ENCODE peak calls at places on chromosomes 7 and 10, in eight cellular contexts. A, C, O, N, G, Q, F and J are unnamed samples.

GRCh38 chr10:114698271-114699185 is 40.5 kb upstream of the ABLIM1 start:
- DNase-seq in F (no peak), C (no peak), A (no peak), Q (no peak), G (no peak), N (no peak), O (no peak), J (no peak)

GRCh38 chr10:43218206-43218950 is 48.5 kb downstream of the RASGEF1A start:
- DNase-seq in A (no peak), N (no peak), F (no peak), C (no peak), G (no peak), O (no peak), Q (no peak), J (no peak)

GRCh38 chr7:39016609-39017008 is 38.9 kb downstream of the POU6F2 start:
- DNase-seq in A (no peak), O (no peak), G (peak), C (no peak), Q (peak), F (no peak), N (no peak), J (no peak)

GRCh38 chr10:124129471-124129870 is 36.1 kb upstream of the CHST15 start:
- DNase-seq in F (no peak), C (no peak), N (no peak), Q (no peak), O (no peak), A (no peak), G (no peak), J (no peak)

GRCh38 chr10:93006435-93007039 is 54.1 kb upstream of the CYP26C1 start:
- DNase-seq in O (no peak), G (no peak), C (no peak), F (peak), N (peak), A (peak), Q (no peak), J (peak)

GRCh38 chr10:10293431-10293830 is 724.2 kb upstream of the CELF2 start:
- DNase-seq in A (no peak), Q (no peak), N (no peak), F (no peak), C (no peak), G (no peak), O (no peak), J (no peak)

GRCh38 chr10:132117146-132117545 is 51.4 kb downstream of the JAKMIP3 start:
- DNase-seq in F (no peak), N (no peak), Q (no peak), A (no peak), G (no peak), O (no peak), C (no peak), J (no peak)

GRCh38 chr10:104349623-104350142 is 4.0 kb upstream of the CFAP58 start:
- DNase-seq in F (peak), A (peak), C (no peak), N (no peak), G (no peak), Q (peak), O (no peak), J (peak)

GRCh38 chr7:111075498-111075897 is 15.4 kb upstream of the LRRN3 start:
- DNase-seq in C (no peak), G (no peak), O (no peak), Q (no peak), F (no peak), N (no peak), A (no peak), J (no peak)

GRCh38 chr7:12674861-12675260 is 12.6 kb upstream of the ARL4A start:
- DNase-seq in N (no peak), C (no peak), Q (peak), F (peak), A (peak), G (no peak), O (peak), J (peak)

GRCh38 chr10:126576336-126576735 is 94.2 kb downstream of the C10orf90 start:
- DNase-seq in Q (no peak), F (no peak), O (no peak), N (no peak), A (no peak), C (no peak), G (no peak), J (no peak)

GRCh38 chr10:116521424-116522305 is 24.1 kb upstream of the PNLIP start:
- DNase-seq in C (no peak), A (peak), F (peak), O (peak), N (no peak), Q (peak), G (no peak), J (peak)

GRCh38 chr7:1664711-1665591 is 5.1 kb upstream of the ELFN1 start:
- DNase-seq in N (peak), Q (peak), F (peak), C (peak), A (peak), G (peak), O (peak), J (peak)

GRCh38 chr10:132392811-132393694 is 3.9 kb upstream of the PWWP2B start:
- DNase-seq in F (no peak), C (no peak), G (no peak), O (peak), N (peak), Q (peak), A (no peak), J (no peak)

GRCh38 chr7:92835851-92836488 is 403 bp downstream of the CDK6 start:
- DNase-seq in G (peak), N (peak), F (peak), O (peak), C (peak), Q (peak), A (no peak), J (peak)

GRCh38 chr7:156675721-156676120 is 35.1 kb downstream of the RNF32 start:
- DNase-seq in N (no peak), C (no peak), A (no peak), F (no peak), G (no peak), Q (no peak), O (no peak), J (no peak)

GRCh38 chr7:27156508-27156898 is at the start of gene HOXA7:
- DNase-seq in C (peak), N (no peak), Q (peak), O (peak), F (peak), A (peak), G (peak), J (no peak)

GRCh38 chr10:74058071-74058470 is 60.2 kb downstream of the VCL start:
- DNase-seq in O (no peak), F (no peak), C (no peak), A (peak), Q (no peak), N (no peak), G (no peak), J (no peak)

GRCh38 chr7:131302453-131302852 is 25.2 kb upstream of the MKLN1 start:
- DNase-seq in Q (no peak), A (no peak), G (no peak), O (no peak), F (no peak), C (no peak), N (no peak), J (no peak)

GRCh38 chr7:43560742-43561330 is 22.1 kb upstream of the STK17A start:
- DNase-seq in C (no peak), G (no peak), N (no peak), O (no peak), F (no peak), A (no peak), Q (no peak), J (no peak)

GRCh38 chr10:85544956-85545355 is 821.6 kb downstream of the GRID1 start:
- DNase-seq in N (no peak), G (no peak), C (no peak), Q (no peak), O (no peak), F (no peak), A (no peak), J (no peak)

GRCh38 chr7:28939367-28939766 is 18.8 kb downstream of the TRIL start:
- DNase-seq in Q (no peak), G (no peak), O (no peak), F (no peak), N (no peak), C (no peak), A (no peak), J (no peak)

GRCh38 chr10:68271104-68271882 is 39.4 kb upstream of the ATOH7 start:
- DNase-seq in F (no peak), O (no peak), G (no peak), Q (no peak), C (no peak), N (no peak), A (no peak), J (peak)

GRCh38 chr10:19702215-19702614 is 114.0 kb upstream of the PLXDC2 start:
- DNase-seq in N (peak), Q (no peak), A (no peak), O (no peak), C (no peak), F (no peak), G (no peak), J (no peak)

GRCh38 chr10:72089618-72090017 is 1.3 kb upstream of the SPOCK2 start:
- DNase-seq in Q (peak), N (no peak), O (no peak), C (no peak), F (no peak), G (no peak), A (no peak), J (no peak)

GRCh38 chr10:59692113-59692512 is 17.5 kb downstream of the SLC16A9 start:
- DNase-seq in F (no peak), O (no peak), A (no peak), C (no peak), G (no peak), Q (peak), N (no peak), J (no peak)

GRCh38 chr10:71651953-71652352 is 67.6 kb downstream of the C10orf105 start:
- DNase-seq in A (no peak), O (no peak), F (no peak), Q (no peak), G (no peak), C (no peak), N (no peak), J (no peak)

GRCh38 chr10:35202050-35202449 is 75.4 kb downstream of the CREM start:
- DNase-seq in O (no peak), C (no peak), N (no peak), G (no peak), A (no peak), F (no peak), Q (no peak), J (no peak)

GRCh38 chr7:142964502-142965246 is 2.5 kb upstream of the KEL start:
- DNase-seq in A (no peak), F (no peak), O (no peak), N (no peak), C (no peak), G (no peak), Q (no peak), J (peak)

GRCh38 chr7:102431617-102432298 is 1.6 kb upstream of the ORAI2 start:
- DNase-seq in A (no peak), Q (peak), G (no peak), N (no peak), O (peak), C (peak), F (peak), J (no peak)

GRCh38 chr10:119657725-119658124 is 6.5 kb downstream of the BAG3 start:
- DNase-seq in Q (peak), O (peak), C (no peak), N (no peak), F (no peak), A (no peak), G (no peak), J (no peak)

GRCh38 chr10:121518321-121518720 is 79.9 kb downstream of the FGFR2 start:
- DNase-seq in N (no peak), O (peak), F (no peak), C (no peak), A (no peak), G (no peak), Q (no peak), J (no peak)

GRCh38 chr10:64463406-64463805 is 942.2 kb downstream of the REEP3 start:
- DNase-seq in F (no peak), Q (no peak), G (no peak), O (no peak), N (no peak), C (no peak), A (no peak), J (no peak)

GRCh38 chr7:28329616-28330373 is 82.5 kb upstream of the CREB5 start:
- DNase-seq in A (no peak), C (no peak), O (no peak), N (no peak), F (no peak), Q (peak), G (no peak), J (peak)

GRCh38 chr10:7153750-7154149 is 257.1 kb downstream of the SFMBT2 start:
- DNase-seq in C (no peak), N (peak), F (peak), O (no peak), Q (no peak), G (no peak), A (no peak), J (no peak)

GRCh38 chr7:93150200-93150835 is 2.1 kb upstream of the SAMD9L start:
- DNase-seq in Q (no peak), N (no peak), A (no peak), C (no peak), G (no peak), O (no peak), F (peak), J (no peak)

GRCh38 chr10:127762925-127763324 is 25.9 kb downstream of the FOXI2 start:
- DNase-seq in A (no peak), F (no peak), C (no peak), Q (no peak), G (no peak), O (no peak), N (no peak), J (no peak)
- TF ChIP-seq POLR2A in A (no peak), F (no peak), C (no peak), Q (no peak), G (no peak), O (no peak), N (no peak), J (no peak)

GRCh38 chr7:117018713-117019112 is 65.4 kb downstream of the ST7 start:
- DNase-seq in F (no peak), A (no peak), C (no peak), Q (no peak), O (no peak), G (no peak), N (no peak), J (peak)
- TF ChIP-seq POLR2A in F (no peak), A (no peak), C (no peak), Q (no peak), O (no peak), G (no peak), N (no peak), J (no peak)

GRCh38 chr7:151249034-151249731 is 689 bp upstream of the SMARCD3 start:
- DNase-seq in A (peak), O (peak), C (no peak), N (no peak), F (peak), G (no peak), Q (peak), J (peak)
- TF ChIP-seq POLR2A in A (no peak), O (peak), C (no peak), N (peak), F (peak), G (no peak), Q (no peak), J (no peak)

DNA sequence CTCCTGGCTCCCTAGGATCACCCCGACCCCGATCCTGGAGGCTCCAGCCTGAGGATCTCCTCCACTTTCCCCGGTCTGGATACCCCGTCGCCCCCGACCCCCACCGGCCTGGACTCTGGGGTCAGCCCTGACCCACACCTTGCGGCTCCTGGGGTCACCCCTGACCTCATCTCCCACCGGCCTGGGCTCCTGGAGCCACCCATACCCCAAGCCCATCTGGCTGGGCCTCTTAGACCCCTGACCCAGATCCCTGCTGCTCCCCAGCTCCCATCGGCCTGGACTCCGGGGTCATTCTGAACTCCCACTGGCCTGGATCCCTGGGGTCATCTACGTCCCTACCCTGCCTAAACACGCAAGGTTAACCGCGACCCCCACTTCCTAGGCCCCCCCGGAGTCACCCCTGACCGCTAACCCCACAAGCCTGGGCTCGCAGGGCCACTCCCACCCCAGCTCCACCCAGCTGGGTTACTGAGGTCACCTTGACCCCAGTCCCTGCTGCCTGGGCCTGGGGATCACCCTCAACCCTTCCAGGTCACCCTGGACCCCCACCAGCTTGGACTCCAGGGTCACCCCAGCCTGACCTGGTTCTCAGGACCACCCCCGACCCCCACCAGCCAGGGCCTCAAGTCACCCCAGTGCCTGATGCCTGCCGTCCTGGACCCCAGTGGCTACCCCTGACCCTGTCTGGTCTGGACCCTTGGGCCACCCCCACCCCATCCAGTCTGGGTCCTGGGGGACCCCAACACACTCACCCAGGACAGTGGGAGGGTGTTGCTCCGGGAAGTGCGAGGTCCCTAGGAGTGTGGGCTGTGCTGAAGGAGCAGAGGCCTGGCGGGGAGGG is 1.2 kb downstream of the FOXK1 start:
- DNase-seq in A (no peak), O (no peak), Q (peak), C (no peak), G (no peak), N (no peak), F (no peak), J (peak)
- TF ChIP-seq POLR2A in A (no peak), O (no peak), Q (no peak), C (no peak), G (no peak), N (no peak), F (no peak), J (no peak)

DNA sequence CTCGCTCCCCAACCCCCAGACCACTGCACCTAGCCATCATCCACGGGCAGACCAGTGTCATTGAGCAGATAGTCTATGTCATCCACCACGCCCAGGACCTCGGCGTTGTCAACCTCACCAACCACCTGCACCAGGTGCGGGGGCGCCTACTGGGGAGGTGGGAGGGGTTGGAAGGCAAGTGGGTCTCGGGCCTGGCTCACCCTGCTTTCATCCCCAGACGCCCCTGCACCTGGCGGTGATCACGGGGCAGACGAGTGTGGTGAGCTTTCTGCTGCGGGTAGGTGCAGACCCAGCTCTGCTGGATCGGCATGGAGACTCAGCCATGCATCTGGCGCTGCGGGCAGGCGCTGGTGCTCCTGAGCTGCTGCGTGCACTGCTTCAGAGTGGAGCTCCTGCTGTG is 4.6 kb downstream of the NFKB2 start:
- DNase-seq in O (no peak), N (no peak), A (no peak), Q (no peak), C (no peak), G (no peak), F (no peak), J (no peak)
- TF ChIP-seq POLR2A in O (no peak), N (no peak), A (no peak), Q (no peak), C (no peak), G (no peak), F (no peak), J (no peak)

GRCh38 chr7:13713092-13713491 is 276.4 kb downstream of the ETV1 start:
- DNase-seq in O (no peak), Q (no peak), G (no peak), N (no peak), A (no peak), F (no peak), C (no peak), J (no peak)
- TF ChIP-seq POLR2A in O (no peak), Q (no peak), G (no peak), N (no peak), A (no peak), F (no peak), C (no peak), J (no peak)

DNA sequence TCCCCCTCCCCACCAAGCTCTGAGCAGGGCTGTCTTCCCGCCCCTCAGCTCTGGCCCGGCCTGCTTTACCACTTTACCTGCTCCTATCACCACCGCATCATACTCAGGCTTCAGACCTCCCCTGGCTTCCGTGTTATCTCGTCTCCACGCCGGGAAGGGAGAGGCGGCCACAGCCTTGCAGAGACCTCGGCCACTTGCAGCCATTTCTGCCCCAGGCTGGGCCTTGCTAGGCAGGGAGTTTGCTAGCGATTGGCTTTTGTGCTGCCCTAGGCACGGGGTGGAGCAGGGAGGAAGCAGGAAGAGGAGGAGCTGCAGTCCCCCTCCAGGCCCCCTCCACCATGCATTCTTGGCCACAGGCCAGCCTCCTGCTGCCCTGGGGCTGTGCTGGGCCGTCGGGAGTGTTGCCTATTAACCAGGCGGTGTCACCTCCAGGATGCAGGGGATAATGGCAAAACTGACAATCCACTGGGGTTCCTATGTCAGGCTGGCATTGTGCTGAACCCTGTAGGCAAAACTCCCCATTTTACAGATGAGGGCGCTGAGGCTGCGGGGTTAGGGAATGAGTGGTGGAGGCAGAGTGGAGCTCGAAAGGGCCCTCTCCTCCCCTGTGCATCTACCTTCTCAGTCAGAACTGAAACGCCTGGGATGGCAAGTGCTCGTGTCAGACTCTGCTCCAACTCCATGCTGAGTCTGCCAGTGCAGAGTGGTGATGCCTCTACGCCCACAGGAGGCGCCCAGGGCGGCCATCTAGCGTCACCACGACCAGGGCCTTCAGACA is at the start of gene PYROXD2:
- DNase-seq in Q (peak), A (peak), O (peak), C (peak), G (peak), F (peak), N (peak), J (peak)
- TF ChIP-seq POLR2A in Q (peak), A (peak), O (peak), C (no peak), G (no peak), F (peak), N (peak), J (peak)

GRCh38 chr7:123747620-123748141 is 1.1 kb downstream of the WASL start:
- DNase-seq in O (peak), F (peak), N (peak), Q (peak), G (peak), A (peak), C (peak), J (peak)
- TF ChIP-seq POLR2A in O (peak), F (no peak), N (no peak), Q (peak), G (no peak), A (no peak), C (no peak), J (no peak)